ENCODE peak calls at places on chromosomes 4 and X, in nine cellular contexts. E, U, T, B, C, A, S, R and V are unnamed samples. For H3K36me3 and H3K4me1, the result is how much of the 10 kb centered on the place peaks cover.

GRCh38 chrX:118807151-118808017 is 16.2 kb upstream of the ZCCHC12 start:
- DNase-seq in T (peak), S (no peak), U (peak), R (peak), E (peak), C (peak), B (peak), A (peak), V (peak)

GRCh38 chr4:89897867-89898266 is 3.2 kb downstream of the MMRN1 start:
- DNase-seq in C (no peak), A (no peak), T (no peak), S (no peak), U (no peak), R (no peak), E (no peak), B (no peak), V (no peak)

GRCh38 chrX:122246937-122247336 is 937.1 kb upstream of the GRIA3 start:
- DNase-seq in B (no peak), R (no peak), C (no peak), U (no peak), E (no peak), A (no peak), S (no peak), T (no peak), V (no peak)

GRCh38 chr4:108172231-108172779 is 3.6 kb upstream of the LEF1 start:
- DNase-seq in S (no peak), E (no peak), A (peak), T (peak), R (no peak), C (peak), U (no peak), B (no peak), V (no peak)

GRCh38 chr4:138192113-138192512 is 50.0 kb downstream of the SLC7A11 start:
- DNase-seq in S (no peak), A (no peak), B (no peak), R (no peak), E (no peak), T (no peak), U (no peak), C (no peak), V (no peak)

GRCh38 chrX:139085404-139085803 is 373.9 kb upstream of the FGF13 start:
- DNase-seq in C (no peak), T (no peak), A (no peak), E (no peak), R (no peak), B (no peak), S (no peak), U (no peak), V (no peak)

GRCh38 chrX:39613508-39613921 is 484.2 kb downstream of the BCOR start:
- DNase-seq in E (peak), U (no peak), T (peak), A (no peak), R (no peak), C (peak), B (peak), S (no peak), V (no peak)

GRCh38 chr4:17723648-17724047 is 57.8 kb downstream of the FAM184B start:
- DNase-seq in U (no peak), R (no peak), B (no peak), A (no peak), C (no peak), S (no peak), E (no peak), T (peak), V (no peak)

GRCh38 chrX:153919281-153919680 is 6.8 kb downstream of the ARHGAP4 start:
- DNase-seq in A (no peak), C (no peak), S (no peak), R (no peak), U (no peak), T (no peak), E (peak), B (no peak), V (no peak)

GRCh38 chr4:155705664-155706063 is 39.0 kb downstream of the GUCY1A1 start:
- DNase-seq in C (peak), R (no peak), S (no peak), U (peak), E (no peak), A (no peak), T (peak), B (no peak), V (no peak)

GRCh38 chr4:125736057-125736456 is 421.3 kb downstream of the FAT4 start:
- DNase-seq in S (no peak), E (no peak), C (no peak), R (no peak), U (no peak), B (no peak), A (no peak), T (no peak), V (no peak)

GRCh38 chr4:64969081-64969480 is 559.8 kb upstream of the TECRL start:
- DNase-seq in R (no peak), E (no peak), T (no peak), C (no peak), S (no peak), A (no peak), B (no peak), U (no peak), V (no peak)

GRCh38 chr4:61199869-61200194 is 294 bp upstream of the ADGRL3 start:
- DNase-seq in E (no peak), T (no peak), C (no peak), R (no peak), U (no peak), B (no peak), S (no peak), A (no peak), V (no peak)

GRCh38 chr4:110184791-110185155 is 13.6 kb downstream of the ELOVL6 start:
- DNase-seq in C (no peak), R (no peak), U (no peak), E (no peak), S (no peak), A (no peak), T (no peak), B (no peak), V (no peak)

GRCh38 chr4:101169044-101170014 is 178.0 kb downstream of the PPP3CA start:
- DNase-seq in E (peak), C (peak), B (peak), T (peak), S (peak), R (peak), A (peak), U (peak), V (no peak)

DNA sequence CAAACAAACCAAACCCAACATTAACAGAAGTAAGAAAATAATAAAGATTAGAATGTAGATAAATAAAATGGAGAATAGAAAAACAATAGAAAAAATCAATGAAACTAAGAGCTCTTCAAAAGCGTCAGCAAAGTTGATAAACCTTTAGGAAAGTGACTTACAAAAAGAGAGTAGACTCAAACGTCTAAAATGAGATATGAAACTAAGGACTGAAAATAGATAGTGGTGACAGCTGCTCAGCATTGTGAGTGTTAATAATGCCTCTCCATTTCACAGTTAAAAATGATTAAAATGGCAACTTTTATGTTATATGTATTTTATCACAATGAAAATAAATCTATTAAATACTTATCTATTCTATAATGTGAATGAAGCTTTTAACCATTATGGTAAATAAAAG is 125.7 kb upstream of the CPXCR1 start:
- DNase-seq in E (no peak), B (no peak), U (no peak), C (no peak), T (no peak), R (no peak), S (no peak), A (no peak), V (no peak)
- H3K36me3 ChIP-seq in E (under half), B (under half), U (under half), C (under half), T (under half), R (under half), S (under half), A (under half), V (under half)

GRCh38 chr4:103098746-103099421 is 750 bp downstream of the BDH2 start:
- DNase-seq in T (peak), E (no peak), R (no peak), A (no peak), C (peak), U (no peak), B (no peak), S (no peak), V (no peak)
- H3K4me3 ChIP-seq in T (peak), E (peak), R (peak), A (peak), C (peak), U (peak), B (peak), S (peak), V (peak)

DNA sequence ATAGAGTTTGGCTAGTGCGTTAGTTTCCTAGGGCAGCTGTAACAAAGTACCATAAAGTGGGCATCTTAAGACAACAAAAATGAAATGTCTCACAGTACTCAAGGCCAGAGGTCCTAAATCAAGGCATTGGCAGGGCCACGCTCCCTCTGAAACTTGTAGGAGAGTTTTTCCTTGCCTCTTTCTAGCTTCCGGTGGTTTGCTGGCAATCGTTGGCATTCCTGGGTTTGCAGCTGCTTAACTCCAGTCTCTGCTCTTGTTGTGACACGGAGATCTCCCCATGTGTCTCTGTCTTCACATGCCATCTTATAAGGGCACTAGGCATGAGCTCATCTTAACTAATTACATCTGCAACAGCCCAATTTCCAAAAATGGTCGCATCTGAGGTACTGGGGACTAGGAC is 362.0 kb upstream of the BOD1L1 start:
- DNase-seq in T (no peak), S (no peak), C (no peak), R (no peak), B (no peak), U (no peak), E (no peak), A (no peak), V (no peak)
- H3K4me1 ChIP-seq in T (under half), S (under half), C (under half), R (under half), B (under half), U (under half), E (under half), A (under half), V (half or more)

DNA sequence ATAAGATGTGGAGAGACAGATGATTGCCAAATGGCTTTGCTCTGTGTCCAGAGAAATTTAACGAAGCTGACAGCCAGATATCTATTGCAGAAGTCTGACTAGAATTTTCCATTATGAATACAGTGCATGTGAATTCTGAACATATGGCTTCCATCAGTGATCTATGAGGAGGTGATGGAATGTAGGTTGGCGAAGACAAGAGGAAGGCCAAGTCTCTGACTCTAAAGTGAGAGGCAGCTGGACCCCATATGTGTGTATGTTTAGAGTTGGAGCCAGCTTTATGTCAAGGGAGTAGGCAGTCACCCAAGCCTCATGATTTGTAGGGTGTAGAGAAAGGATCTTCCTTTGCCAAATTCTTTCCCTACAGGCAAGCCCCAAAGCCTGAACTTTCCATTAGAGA is 76.3 kb upstream of the TEX13D start:
- DNase-seq in U (no peak), T (no peak), R (no peak), E (no peak), S (no peak), A (no peak), B (no peak), C (peak), V (no peak)
- H3K36me3 ChIP-seq in U (under half), T (under half), R (under half), E (under half), S (under half), A (under half), B (under half), C (under half), V (under half)

GRCh38 chr4:151163855-151164254 is 64.4 kb downstream of the RPS3A start:
- DNase-seq in B (no peak), R (no peak), C (no peak), U (no peak), A (no peak), E (no peak), S (no peak), T (no peak), V (no peak)
- H3K4me3 ChIP-seq in B (no peak), R (no peak), C (no peak), U (no peak), A (no peak), E (no peak), S (no peak), T (no peak), V (no peak)

DNA sequence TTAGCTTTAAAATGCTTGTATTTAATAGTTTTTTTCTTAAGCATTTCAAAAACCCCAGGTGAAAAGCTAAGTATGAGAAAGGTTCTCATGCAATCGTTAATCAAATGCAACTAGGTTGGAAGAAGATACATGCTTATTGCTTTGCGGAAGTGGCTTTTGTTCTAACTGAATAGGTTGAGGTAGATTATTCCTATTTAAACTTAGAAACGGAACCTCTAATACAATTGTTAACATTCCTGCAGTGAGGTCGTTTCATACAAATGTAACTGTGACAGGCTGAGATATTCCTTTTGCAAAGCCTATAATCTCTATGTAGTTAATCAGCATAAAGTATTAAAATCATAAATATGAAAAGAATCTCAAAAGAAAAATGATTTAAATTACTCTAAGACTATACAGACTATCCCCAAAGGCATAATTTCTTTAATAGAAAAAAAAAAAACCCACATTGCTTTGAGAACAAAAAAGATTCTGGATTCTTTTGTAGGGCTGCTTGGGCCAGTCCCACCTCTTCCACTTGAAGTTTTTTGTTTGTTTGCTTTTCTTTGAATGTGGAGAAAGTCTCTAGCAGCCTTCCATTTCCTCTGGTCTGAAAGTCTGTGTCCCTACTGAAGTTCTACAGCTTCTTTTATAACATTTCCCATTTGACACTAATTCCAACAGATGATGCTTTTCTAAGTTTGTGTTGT is 25.6 kb upstream of the SORBS2 start:
- DNase-seq in S (no peak), A (no peak), R (no peak), B (no peak), U (no peak), T (no peak), C (no peak), E (no peak), V (no peak)
- H3K4me1 ChIP-seq in S (under half), A (under half), R (under half), B (under half), U (half or more), T (half or more), C (half or more), E (under half), V (half or more)

GRCh38 chr4:120683902-120684540 is 238.5 kb downstream of the PRDM5 start:
- DNase-seq in B (no peak), T (no peak), R (no peak), U (no peak), C (no peak), E (no peak), A (no peak), S (no peak), V (no peak)
- H3K36me3 ChIP-seq in B (under half), T (under half), R (under half), U (under half), C (under half), E (under half), A (under half), S (under half), V (under half)

GRCh38 chr4:2061208-2062131 is 2.3 kb downstream of the NAT8L start:
- DNase-seq in R (no peak), A (no peak), T (no peak), C (no peak), B (no peak), U (no peak), S (no peak), E (peak), V (no peak)
- H3K4me3 ChIP-seq in R (no peak), A (no peak), T (no peak), C (no peak), B (no peak), U (no peak), S (no peak), E (no peak), V (no peak)